ENCODE peak calls at places on chromosomes 4 and X, in ten cellular contexts. O is Kasumi-1, N is Ammon's horn, V is A549, D is fibroblast of lung, E is iris pigment epithelial cell, C is NCI-H2029, L is endothelial cell, Z is EL, H is endodermal cell. G is an unnamed sample.

GRCh38 chr4:62450740-62451139 is 1250.6 kb downstream of the ADGRL3 start:
- DNase-seq in O (no peak), N (no peak), V (no peak), D (no peak), E (no peak), C (no peak), L (no peak), Z (no peak), H (no peak), G (no peak)

GRCh38 chr4:168666531-168666930 is 169.7 kb downstream of the PALLD start:
- DNase-seq in O (no peak), N (no peak), V (no peak), D (peak), E (peak), C (no peak), L (no peak), Z (peak), H (no peak), G (no peak)

GRCh38 chr4:107125496-107125895 is 89.4 kb upstream of the DKK2 start:
- DNase-seq in O (no peak), N (no peak), V (no peak), D (no peak), E (peak), C (no peak), L (no peak), Z (no peak), H (no peak), G (no peak)

GRCh38 chr4:151401739-151402138 is 7.2 kb upstream of the FHIP1A start:
- DNase-seq in O (no peak), N (no peak), V (no peak), D (no peak), E (no peak), C (no peak), L (no peak), Z (no peak), H (no peak), G (no peak)

GRCh38 chr4:52588097-52588496 is 71.0 kb downstream of the USP46 start:
- DNase-seq in O (peak), N (peak), V (peak), D (peak), E (no peak), C (no peak), L (peak), Z (peak), H (peak), G (peak)

GRCh38 chr4:82906469-82906868 is 5.9 kb downstream of the THAP9 start:
- DNase-seq in O (no peak), N (no peak), V (no peak), D (no peak), E (no peak), C (no peak), L (no peak), Z (no peak), H (no peak), G (no peak)

GRCh38 chr4:14925471-14925870 is 76.8 kb upstream of the CPEB2 start:
- DNase-seq in O (no peak), N (no peak), V (no peak), D (no peak), E (no peak), C (no peak), L (no peak), Z (no peak), H (no peak), G (no peak)

GRCh38 chr4:81606796-81607550 is 135.3 kb upstream of the RASGEF1B start:
- DNase-seq in O (peak), N (no peak), V (no peak), D (peak), E (no peak), C (no peak), L (no peak), Z (no peak), H (peak), G (peak)

GRCh38 chrX:111040377-111041017 is 55.5 kb upstream of the PAK3 start:
- DNase-seq in O (peak), N (no peak), V (peak), D (no peak), E (peak), C (no peak), L (no peak), Z (peak), H (no peak), G (no peak)

GRCh38 chr4:51831133-51831532 is 11.8 kb upstream of the DCUN1D4 start:
- DNase-seq in O (peak), N (peak), V (peak), D (peak), E (peak), C (peak), L (peak), Z (peak), H (peak), G (peak)

GRCh38 chr4:170089274-170089742 is 448 bp downstream of the AADAT start:
- DNase-seq in O (peak), N (peak), V (peak), D (peak), E (peak), C (no peak), L (peak), Z (peak), H (peak), G (peak)

GRCh38 chrX:69424161-69424560 is 80.0 kb upstream of the NALF2 start:
- DNase-seq in O (peak), N (peak), V (peak), D (peak), E (peak), C (no peak), L (peak), Z (peak), H (peak), G (no peak)

GRCh38 chr4:68180858-68181531 is 51.3 kb upstream of the TMPRSS11F start:
- DNase-seq in O (no peak), N (no peak), V (peak), D (no peak), E (peak), C (no peak), L (no peak), Z (no peak), H (no peak), G (peak)

GRCh38 chrX:14832151-14832550 is 40.7 kb downstream of the FANCB start:
- DNase-seq in O (no peak), N (no peak), V (no peak), D (peak), E (peak), C (no peak), L (no peak), Z (peak), H (no peak), G (no peak)

GRCh38 chrX:131985526-131986049 is 37.5 kb upstream of the STK26 start:
- DNase-seq in O (peak), N (no peak), V (peak), D (no peak), E (no peak), C (no peak), L (no peak), Z (no peak), H (peak), G (no peak)

GRCh38 chr4:53465291-53465690 is 87.8 kb downstream of the FIP1L1 start:
- DNase-seq in O (no peak), N (no peak), V (no peak), D (no peak), E (no peak), C (no peak), L (no peak), Z (no peak), H (no peak), G (no peak)

GRCh38 chr4:5940470-5941203 is 47.8 kb upstream of the CRMP1 start:
- DNase-seq in O (peak), N (no peak), V (no peak), D (no peak), E (peak), C (peak), L (no peak), Z (peak), H (peak), G (peak)

GRCh38 chrX:48835524-48836329 is at the start of gene PCSK1N:
- DNase-seq in O (no peak), N (peak), V (peak), D (no peak), E (no peak), C (peak), L (no peak), Z (no peak), H (peak), G (no peak)

GRCh38 chr4:115310671-115311070 is 197.3 kb upstream of the NDST4 start:
- DNase-seq in O (no peak), N (no peak), V (no peak), D (no peak), E (no peak), C (no peak), L (no peak), Z (no peak), H (no peak), G (no peak)

GRCh38 chrX:106897259-106897658 is 5.9 kb downstream of the RIPPLY1 start:
- DNase-seq in O (no peak), N (no peak), V (peak), D (peak), E (peak), C (no peak), L (no peak), Z (peak), H (no peak), G (peak)

GRCh38 chr4:53535567-53535966 is 55.7 kb downstream of the LNX1 start:
- DNase-seq in O (peak), N (no peak), V (no peak), D (no peak), E (no peak), C (no peak), L (no peak), Z (no peak), H (no peak), G (no peak)

GRCh38 chr4:77994194-77994721 is 62.9 kb upstream of the FRAS1 start:
- DNase-seq in O (no peak), N (peak), V (peak), D (peak), E (peak), C (no peak), L (peak), Z (peak), H (peak), G (peak)

GRCh38 chrX:123860983-123861382 is 1.1 kb downstream of the XIAP start:
- DNase-seq in O (peak), N (peak), V (no peak), D (peak), E (peak), C (no peak), L (no peak), Z (no peak), H (no peak), G (no peak)

GRCh38 chrX:8304668-8305067 is 133.6 kb upstream of the VCX2 start:
- DNase-seq in O (no peak), N (no peak), V (no peak), D (no peak), E (no peak), C (no peak), L (no peak), Z (no peak), H (no peak), G (no peak)

GRCh38 chr4:154877110-154877760 is 96.2 kb downstream of the RBM46 start:
- DNase-seq in O (no peak), N (no peak), V (peak), D (peak), E (peak), C (no peak), L (no peak), Z (peak), H (no peak), G (peak)

GRCh38 chrX:15436220-15436619 is 52.0 kb upstream of the VEGFD start:
- DNase-seq in O (no peak), N (no peak), V (no peak), D (peak), E (no peak), C (no peak), L (no peak), Z (no peak), H (no peak), G (no peak)

GRCh38 chrX:17242470-17242869 is 132.5 kb upstream of the NHS start:
- DNase-seq in O (peak), N (peak), V (peak), D (peak), E (peak), C (peak), L (peak), Z (peak), H (peak), G (no peak)

GRCh38 chrX:10030570-10030969 is 63.4 kb downstream of the CLDN34 start:
- DNase-seq in O (no peak), N (no peak), V (peak), D (peak), E (peak), C (peak), L (no peak), Z (no peak), H (no peak), G (no peak)

GRCh38 chr4:58679051-58679450 is 1568.9 kb upstream of the IGFBP7 start:
- DNase-seq in O (no peak), N (no peak), V (no peak), D (no peak), E (no peak), C (no peak), L (no peak), Z (no peak), H (no peak), G (no peak)

GRCh38 chr4:145044341-145044740 is 53.7 kb downstream of the ANAPC10 start:
- DNase-seq in O (no peak), N (no peak), V (no peak), D (no peak), E (peak), C (no peak), L (no peak), Z (peak), H (no peak), G (no peak)

GRCh38 chrX:65537229-65537628 is 2.6 kb upstream of the LAS1L start:
- DNase-seq in O (no peak), N (no peak), V (no peak), D (no peak), E (no peak), C (no peak), L (no peak), Z (peak), H (no peak), G (no peak)

GRCh38 chr4:48905363-48906015 is 1.1 kb downstream of the OCIAD2 start:
- DNase-seq in O (no peak), N (no peak), V (peak), D (peak), E (peak), C (no peak), L (no peak), Z (peak), H (no peak), G (no peak)

GRCh38 chr4:76374744-76375143 is 46.2 kb downstream of the CCDC158 start:
- DNase-seq in O (no peak), N (no peak), V (no peak), D (no peak), E (peak), C (no peak), L (no peak), Z (no peak), H (no peak), G (no peak)

GRCh38 chr4:108172780-108173598 is 4.3 kb upstream of the LEF1 start:
- DNase-seq in O (peak), N (no peak), V (no peak), D (peak), E (peak), C (peak), L (peak), Z (peak), H (peak), G (no peak)

GRCh38 chr4:176150283-176150682 is 45.1 kb downstream of the SPATA4 start:
- DNase-seq in O (peak), N (peak), V (peak), D (peak), E (peak), C (peak), L (no peak), Z (peak), H (no peak), G (no peak)

GRCh38 chr4:159237975-159238374 is 135.1 kb downstream of the RAPGEF2 start:
- DNase-seq in O (no peak), N (no peak), V (no peak), D (no peak), E (no peak), C (no peak), L (no peak), Z (no peak), H (no peak), G (no peak)

GRCh38 chr4:36235306-36235705 is 9.0 kb downstream of the ARAP2 start:
- DNase-seq in O (no peak), N (no peak), V (peak), D (no peak), E (peak), C (no peak), L (no peak), Z (no peak), H (peak), G (no peak)